ENCODE peak calls at places on chromosomes 12 and 14, in eight cellular contexts. D is NCI-H1436, U is iris pigment epithelial cell, H is HT1080, M is GM04504, B is NCI-H1092, Q is HCT116, J is NCI-H1105. W is an unnamed sample.
A peak's percentile ranks its signal among the peaks of the same experiment; 100 is the strongest.

GRCh38 chr12:20028033-20028432 is 340.3 kb upstream of the PDE3A start:
- DNase-seq in D (no peak), U (no peak), H (no peak), M (no peak), B (no peak), Q (no peak), J (no peak), W (no peak)

GRCh38 chr14:69077841-69078240 is 75.1 kb downstream of the DCAF5 start:
- DNase-seq in D (no peak), U (peak; percentile 95), H (peak; percentile 75), M (peak; percentile 69), B (no peak), Q (no peak), J (no peak), W (peak; percentile 83)

GRCh38 chr12:66959276-66959675 is 280.4 kb upstream of the GRIP1 start:
- DNase-seq in D (no peak), U (no peak), H (no peak), M (no peak), B (no peak), Q (no peak), J (no peak), W (no peak)

GRCh38 chr14:104794641-104795467 is 694 bp downstream of the AKT1 start:
- DNase-seq in D (no peak), U (peak; percentile 48), H (no peak), M (no peak), B (no peak), Q (no peak), J (no peak), W (peak; percentile 29)

GRCh38 chr14:64117671-64118402 is 176.3 kb downstream of the ESR2 start:
- DNase-seq in D (no peak), U (peak; percentile 52), H (peak; percentile 52), M (no peak), B (no peak), Q (no peak), J (no peak), W (peak; percentile 71)

GRCh38 chr12:101108130-101108529 is 101.9 kb downstream of the SLC5A8 start:
- DNase-seq in D (no peak), U (no peak), H (no peak), M (no peak), B (no peak), Q (peak; percentile 7), J (no peak), W (no peak)

GRCh38 chr12:121573949-121574520 is 6.8 kb downstream of the KDM2B start:
- DNase-seq in D (peak; percentile 78), U (no peak), H (no peak), M (no peak), B (no peak), Q (no peak), J (no peak), W (no peak)

GRCh38 chr14:57987596-57988300 is 121.9 kb upstream of the SLC35F4 start:
- DNase-seq in D (no peak), U (no peak), H (no peak), M (no peak), B (no peak), Q (no peak), J (no peak), W (no peak)

GRCh38 chr12:121033625-121034349 is 5.3 kb downstream of the OASL start:
- DNase-seq in D (no peak), U (peak; percentile 34), H (peak; percentile 97), M (no peak), B (no peak), Q (peak; percentile 39), J (no peak), W (peak; percentile 82)

GRCh38 chr12:132639996-132640520 is 21.5 kb downstream of the P2RX2 start:
- DNase-seq in D (no peak), U (no peak), H (no peak), M (no peak), B (no peak), Q (no peak), J (no peak), W (no peak)

GRCh38 chr14:73105050-73105449 is 31.3 kb upstream of the PSEN1 start:
- DNase-seq in D (no peak), U (no peak), H (no peak), M (no peak), B (no peak), Q (no peak), J (no peak), W (no peak)

GRCh38 chr14:29089849-29090248 is 323.3 kb downstream of the FOXG1 start:
- DNase-seq in D (no peak), U (no peak), H (no peak), M (no peak), B (no peak), Q (no peak), J (no peak), W (no peak)

GRCh38 chr14:51828017-51828797 is 32.2 kb upstream of the GNG2 start:
- DNase-seq in D (peak; percentile 56), U (peak; percentile 67), H (peak; percentile 95), M (no peak), B (no peak), Q (peak; percentile 44), J (no peak), W (peak; percentile 95)

GRCh38 chr12:57368349-57369095 is 62.3 kb downstream of the R3HDM2 start:
- DNase-seq in D (no peak), U (peak; percentile 32), H (no peak), M (no peak), B (no peak), Q (no peak), J (no peak), W (peak; percentile 98)